ENCODE peak calls at places on chromosomes 1 and 21, in nine cellular contexts. J, D, N, R, Q, W, A, G and V are unnamed samples.

GRCh38 chr1:109793486-109794318 is 30.0 kb upstream of the EPS8L3 start:
- DNase-seq in J (peak), D (no peak), N (peak), R (peak), Q (no peak), W (peak), A (peak), G (peak), V (peak)

GRCh38 chr21:45248893-45249381 is 38.8 kb downstream of the POFUT2 start:
- DNase-seq in J (no peak), D (no peak), N (no peak), R (peak), Q (peak), W (peak), A (peak), G (no peak), V (no peak)

GRCh38 chr1:23394176-23394575 is 24.5 kb upstream of the ZNF436 start:
- DNase-seq in J (no peak), D (peak), N (no peak), R (no peak), Q (peak), W (peak), A (no peak), G (no peak), V (no peak)

GRCh38 chr1:245420926-245421325 is 266.1 kb downstream of the KIF26B start:
- DNase-seq in J (no peak), D (no peak), N (no peak), R (no peak), Q (no peak), W (no peak), A (no peak), G (no peak), V (no peak)

GRCh38 chr21:32351428-32351827 is 41.4 kb downstream of the URB1 start:
- DNase-seq in J (no peak), D (no peak), N (no peak), R (no peak), Q (no peak), W (no peak), A (no peak), G (no peak), V (no peak)

GRCh38 chr1:228478912-228479665 is 8.1 kb upstream of the RNF187 start:
- DNase-seq in J (no peak), D (no peak), N (no peak), R (no peak), Q (no peak), W (no peak), A (no peak), G (no peak), V (no peak)

GRCh38 chr1:213277036-213277435 is 226.0 kb downstream of the RPS6KC1 start:
- DNase-seq in J (no peak), D (no peak), N (no peak), R (no peak), Q (no peak), W (no peak), A (no peak), G (peak), V (no peak)

GRCh38 chr1:191963286-191963685 is 195.0 kb upstream of the RGS18 start:
- DNase-seq in J (no peak), D (no peak), N (no peak), R (no peak), Q (no peak), W (no peak), A (no peak), G (no peak), V (peak)

GRCh38 chr1:200896571-200897187 is 2.0 kb downstream of the INAVA start:
- DNase-seq in J (peak), D (no peak), N (no peak), R (no peak), Q (no peak), W (no peak), A (peak), G (no peak), V (no peak)

GRCh38 chr1:9573723-9574122 is 15.0 kb upstream of the TMEM201 start:
- DNase-seq in J (no peak), D (no peak), N (no peak), R (peak), Q (no peak), W (peak), A (peak), G (no peak), V (no peak)

GRCh38 chr1:221888218-221888617 is 146.3 kb upstream of the DUSP10 start:
- DNase-seq in J (no peak), D (no peak), N (no peak), R (no peak), Q (no peak), W (no peak), A (no peak), G (no peak), V (no peak)

GRCh38 chr1:16077430-16078245 is 4.2 kb upstream of the FAM131C start:
- DNase-seq in J (no peak), D (no peak), N (no peak), R (no peak), Q (no peak), W (no peak), A (no peak), G (no peak), V (peak)

GRCh38 chr21:35414511-35415139 is 365.5 kb upstream of the RUNX1 start:
- DNase-seq in J (no peak), D (no peak), N (no peak), R (no peak), Q (no peak), W (no peak), A (peak), G (no peak), V (no peak)